ENCODE peak calls at places on chromosomes 1 and 21, in four cellular contexts. H is adrenal gland, P is transverse colon, G is body of pancreas. A is an unnamed sample.
A peak's percentile ranks its signal among the peaks of the same experiment; 100 is the strongest.

GRCh38 chr21:45318556-45319341 is 31.1 kb upstream of the POFUT2 start:
- DNase-seq in H (peak; percentile 91), P (peak; percentile 50), G (peak; percentile 42), A (peak; percentile 98)

GRCh38 chr1:209433649-209434031 is 149.9 kb upstream of the CAMK1G start:
- DNase-seq in H (no peak), P (no peak), G (no peak), A (no peak)

GRCh38 chr21:34820051-34820450 is 151.3 kb downstream of the CLIC6 start:
- DNase-seq in H (no peak), P (no peak), G (no peak), A (no peak)

GRCh38 chr1:158809862-158810261 is 21.3 kb upstream of the MNDA start:
- DNase-seq in H (no peak), P (no peak), G (no peak), A (no peak)

GRCh38 chr1:86429122-86429725 is 5.3 kb downstream of the CLCA2 start:
- DNase-seq in H (no peak), P (no peak), G (no peak), A (no peak)

GRCh38 chr1:226730826-226731225 is 8.3 kb downstream of the ITPKB start:
- DNase-seq in H (no peak), P (no peak), G (no peak), A (no peak)

GRCh38 chr1:15033264-15033663 is 120.3 kb upstream of the TMEM51 start:
- DNase-seq in H (no peak), P (no peak), G (no peak), A (no peak)

GRCh38 chr1:53175302-53175913 is 21.2 kb upstream of the CPT2 start:
- DNase-seq in H (no peak), P (no peak), G (peak; percentile 73), A (no peak)

GRCh38 chr1:35452086-35452485 is 105.1 kb downstream of the KIAA0319L start:
- DNase-seq in H (peak; percentile 59), P (peak; percentile 29), G (peak; percentile 51), A (no peak)

GRCh38 chr1:247295274-247295684 is 36.4 kb downstream of the ZNF496 start:
- DNase-seq in H (no peak), P (no peak), G (peak; percentile 17), A (peak; percentile 15)

GRCh38 chr1:247298124-247298481 is 33.6 kb downstream of the ZNF496 start:
- DNase-seq in H (no peak), P (no peak), G (no peak), A (no peak)

GRCh38 chr1:247295746-247296145 is 35.9 kb downstream of the ZNF496 start:
- DNase-seq in H (no peak), P (no peak), G (no peak), A (no peak)

GRCh38 chr1:247297263-247298123 is 34.2 kb downstream of the ZNF496 start:
- DNase-seq in H (no peak), P (peak; percentile 18), G (no peak), A (no peak)

GRCh38 chr1:247296599-247297180 is 35.0 kb downstream of the ZNF496 start:
- DNase-seq in H (no peak), P (no peak), G (no peak), A (no peak)
- TF ChIP-seq POLR2A in H (no peak), P (no peak), G (no peak), A (no peak)

GRCh38 chr1:89897347-89898133 is 76.7 kb downstream of the LRRC8D start:
- DNase-seq in H (no peak), P (no peak), G (no peak), A (no peak)
- TF ChIP-seq POLR2A in H (no peak), P (no peak), G (no peak), A (no peak)

DNA sequence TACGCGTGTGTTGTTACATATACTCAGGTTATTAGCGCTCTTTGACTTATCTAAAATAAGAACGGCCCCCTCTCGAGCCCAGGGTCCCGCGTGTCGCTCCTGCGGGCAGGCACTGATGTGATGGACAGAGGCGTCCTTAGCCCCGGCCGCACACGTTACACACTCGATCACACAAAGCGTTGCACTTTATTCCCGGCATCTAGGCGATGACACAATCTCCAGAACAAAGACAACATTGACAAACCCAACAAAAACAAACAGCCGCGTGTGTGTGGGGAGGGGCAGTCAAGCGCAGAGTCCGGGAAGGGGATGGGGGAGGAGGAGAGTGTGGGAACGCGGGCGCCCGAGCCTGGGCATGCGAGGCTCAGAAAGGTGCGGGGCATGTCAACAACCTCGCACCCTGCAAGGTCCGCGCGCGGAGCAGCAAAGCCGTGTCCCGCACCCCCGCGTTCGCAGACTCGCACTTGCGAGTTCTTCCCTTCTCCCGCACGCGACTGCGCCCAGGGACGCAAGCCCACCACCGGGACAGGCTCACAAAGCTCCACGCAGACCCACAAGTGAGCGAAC is 488 bp upstream of the EFNA1 start:
- DNase-seq in H (peak; percentile 81), P (peak; percentile 89), G (peak; percentile 78), A (no peak)
- TF ChIP-seq POLR2A in H (no peak), P (peak; percentile 83), G (peak; percentile 73), A (no peak)

GRCh38 chr1:198157241-198157846 is 546 bp downstream of the NEK7 start:
- DNase-seq in H (peak; percentile 91), P (peak; percentile 91), G (peak; percentile 91), A (peak; percentile 63)
- TF ChIP-seq POLR2A in H (peak; percentile 61), P (peak; percentile 57), G (peak; percentile 72), A (peak; percentile 41)

DNA sequence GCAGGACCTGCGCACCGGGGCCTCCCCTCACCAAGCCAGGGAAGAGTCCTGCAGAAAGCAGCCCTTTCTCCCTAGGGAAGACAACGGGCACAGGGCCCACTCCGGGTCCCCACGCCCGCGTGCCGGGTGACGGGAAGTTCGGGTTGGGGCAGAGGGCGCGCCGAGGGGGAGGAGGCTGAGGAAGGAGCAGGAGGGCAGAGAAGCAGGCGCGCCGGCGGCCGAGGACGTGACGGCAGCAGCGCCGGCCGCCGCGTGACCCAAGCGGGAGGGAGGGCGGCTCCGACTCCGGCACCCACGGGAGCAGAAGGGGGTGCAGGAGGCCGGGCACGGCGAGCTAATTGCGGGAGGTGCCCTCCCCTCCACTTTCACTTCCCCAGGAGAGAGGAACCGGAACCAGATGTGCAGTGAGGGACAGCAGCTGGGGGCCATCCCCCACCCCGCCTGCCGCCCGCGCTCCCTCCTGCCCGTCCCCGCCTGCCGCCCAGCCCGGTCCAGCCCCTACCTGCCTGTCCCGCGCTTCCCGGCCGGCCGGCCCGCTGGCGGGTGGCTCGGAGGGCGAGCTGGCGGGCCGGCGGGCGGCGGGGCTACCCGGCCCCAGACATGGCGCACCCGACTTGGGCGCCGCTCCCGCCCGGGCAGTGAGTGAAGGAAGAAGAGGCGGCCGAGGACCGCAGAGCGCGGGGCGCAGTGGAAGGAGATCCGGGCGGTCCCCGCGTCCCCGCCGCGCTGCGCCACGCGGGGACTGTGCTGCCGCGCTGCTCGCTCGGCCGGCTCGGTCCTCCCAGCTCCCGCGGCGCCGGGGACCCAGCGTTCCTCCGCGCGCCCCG is 510 bp downstream of the DENND4B start:
- DNase-seq in H (peak; percentile 90), P (peak; percentile 90), G (peak; percentile 80), A (peak; percentile 69)
- TF ChIP-seq POLR2A in H (peak; percentile 68), P (peak; percentile 66), G (peak; percentile 48), A (peak; percentile 77)

DNA sequence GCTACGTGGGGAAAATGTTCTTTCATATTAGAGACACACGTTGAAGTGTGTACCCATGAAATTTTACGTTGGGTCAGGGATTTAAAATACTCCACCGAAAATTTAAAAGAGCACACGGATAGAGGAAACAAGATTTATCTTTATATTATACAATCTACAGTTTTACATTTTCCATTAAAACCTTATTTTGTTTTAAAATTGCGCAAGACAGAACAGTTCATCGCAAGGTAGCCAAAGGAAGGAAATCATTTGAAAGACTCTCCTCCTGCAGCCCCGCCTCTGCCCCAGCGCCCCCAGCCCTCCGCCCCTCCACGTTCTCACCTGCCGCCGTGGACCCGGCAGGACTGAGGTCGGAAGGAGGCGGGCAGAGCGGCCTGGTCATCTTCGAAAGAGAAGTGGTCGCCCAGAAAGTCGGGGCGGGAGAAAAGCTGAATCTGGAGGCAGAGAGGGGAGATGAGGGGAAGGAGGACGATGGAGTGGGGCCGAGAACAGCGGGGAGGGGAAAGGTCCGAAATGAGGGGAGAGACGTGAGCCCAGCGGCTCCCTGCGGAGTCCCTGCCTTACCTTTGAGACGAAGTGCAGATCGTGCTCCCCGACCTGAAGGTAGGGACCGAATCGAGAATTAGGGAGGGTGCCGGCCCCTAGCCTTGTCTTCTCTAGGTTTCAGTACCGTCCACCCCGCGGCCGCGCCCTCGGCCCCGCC is 18.0 kb downstream of the CRYBG2 start:
- DNase-seq in H (no peak), P (no peak), G (no peak), A (no peak)
- TF ChIP-seq POLR2A in H (no peak), P (no peak), G (no peak), A (no peak)

GRCh38 chr21:17699524-17700189 is 87.0 kb upstream of the BTG3 start:
- DNase-seq in H (no peak), P (no peak), G (no peak), A (no peak)
- TF ChIP-seq POLR2A in H (no peak), P (no peak), G (no peak), A (no peak)

DNA sequence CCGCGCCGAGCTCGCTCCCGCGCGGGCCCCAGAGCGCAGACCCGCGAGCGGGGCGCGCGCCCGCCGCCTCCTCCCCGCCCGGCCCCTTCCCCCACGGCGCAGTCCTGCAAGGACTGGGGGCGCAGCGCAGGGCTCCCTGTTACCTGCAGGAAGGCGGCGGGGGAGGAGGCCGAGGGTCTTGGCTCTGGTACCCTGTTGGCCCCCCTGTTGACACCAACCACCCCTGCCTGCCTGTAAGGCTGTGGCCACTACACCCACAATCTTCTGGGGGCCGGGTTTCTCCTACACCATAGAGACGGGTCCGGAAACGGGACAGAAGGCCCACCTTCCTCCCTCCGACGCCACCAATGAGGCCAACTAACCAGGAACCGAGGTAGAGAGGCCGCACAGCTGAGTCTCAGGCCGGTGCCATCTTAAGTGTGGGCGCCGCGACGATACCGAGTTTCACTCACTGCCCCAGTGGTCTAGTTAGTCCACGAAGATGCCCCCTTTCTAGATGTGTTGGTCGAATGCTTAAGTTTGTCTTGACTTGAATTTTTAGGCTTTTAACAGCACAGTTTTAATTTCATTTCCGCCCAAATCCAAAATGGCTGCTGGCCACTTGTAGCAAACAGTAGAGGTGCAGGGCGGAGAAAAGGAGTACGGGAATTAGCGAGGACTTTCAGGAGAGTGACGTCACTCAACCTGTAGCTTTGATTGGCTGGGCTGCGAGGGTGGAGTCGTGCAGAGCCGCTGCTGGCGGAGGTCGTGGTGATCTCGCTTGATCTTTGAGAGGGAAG is at the start of gene SCYL3:
- DNase-seq in H (peak; percentile 96), P (peak; percentile 93), G (peak; percentile 94), A (peak; percentile 96)
- TF ChIP-seq POLR2A in H (peak; percentile 82), P (peak; percentile 91), G (peak; percentile 92), A (peak; percentile 64)